ENCODE peak calls at places on chromosomes 16 and 17, in ten cellular contexts. O is SHP77; H is tibial nerve; D is T-helper 9 cell; Q is hippocampal formation; Z is HCEC 1CT; B is body of pancreas; W is EL; Y is dorsolateral prefrontal cortex; F is effector memory CD8-positive, alpha-beta T cell. K is an unnamed sample.

GRCh38 chr17:36501351-36501750 is 14.9 kb downstream of the ZNHIT3 start:
- DNase-seq in D (no peak), W (no peak), B (no peak), F (no peak), H (no peak), Q (no peak), Z (no peak), Y (no peak), O (no peak), K (no peak)

GRCh38 chr17:19738073-19738449 is 10.0 kb downstream of the ALDH3A1 start:
- DNase-seq in Y (no peak), F (no peak), W (no peak), H (no peak), D (no peak), B (no peak), O (no peak), Z (no peak), Q (no peak), K (no peak)

GRCh38 chr17:42310281-42311156 is 22.2 kb downstream of the STAT5A start:
- DNase-seq in H (no peak), D (no peak), Y (no peak), O (no peak), B (no peak), Q (no peak), Z (no peak), F (no peak), W (no peak), K (no peak)

GRCh38 chr16:12455287-12455798 is 348.3 kb downstream of the CPPED1 start:
- DNase-seq in F (peak), Z (peak), H (peak), Q (peak), Y (peak), D (no peak), B (peak), O (peak), W (peak), K (peak)

GRCh38 chr17:45646288-45646988 is 137.7 kb upstream of the CRHR1 start:
- DNase-seq in F (no peak), Q (no peak), H (peak), W (no peak), O (no peak), Z (no peak), B (no peak), Y (no peak), D (no peak), K (no peak)

GRCh38 chr17:45073414-45074070 is 12.4 kb downstream of the NMT1 start:
- DNase-seq in Z (peak), B (no peak), W (peak), F (no peak), D (no peak), Q (peak), H (peak), Y (no peak), O (no peak), K (no peak)

GRCh38 chr17:4479982-4480751 is 18.5 kb upstream of the SPNS2 start:
- DNase-seq in W (no peak), D (no peak), O (no peak), Y (no peak), Q (no peak), F (no peak), H (no peak), B (no peak), Z (no peak), K (no peak)

GRCh38 chr17:50114849-50115357 is 15.1 kb downstream of the SAMD14 start:
- DNase-seq in F (peak), O (peak), D (no peak), Z (peak), W (peak), B (no peak), Y (no peak), Q (peak), H (peak), K (peak)

GRCh38 chr17:40283662-40284061 is 4.0 kb upstream of the CDC6 start:
- DNase-seq in Y (no peak), W (peak), D (no peak), H (no peak), O (no peak), Q (no peak), Z (peak), F (no peak), B (no peak), K (no peak)

GRCh38 chr17:75557075-75557851 is 30.3 kb upstream of the MYO15B start:
- DNase-seq in Q (peak), O (no peak), D (no peak), B (peak), W (peak), F (no peak), Y (peak), Z (peak), H (no peak), K (peak)

GRCh38 chr17:80970044-80970761 is 21.4 kb upstream of the CHMP6 start:
- DNase-seq in H (peak), O (peak), Q (no peak), F (peak), Z (no peak), Y (peak), D (peak), W (no peak), B (peak), K (peak)

GRCh38 chr17:82434216-82434565 is 15.8 kb upstream of the OGFOD3 start:
- DNase-seq in Z (no peak), W (no peak), F (no peak), B (no peak), O (no peak), H (no peak), D (no peak), Y (no peak), Q (no peak), K (no peak)

GRCh38 chr17:74296548-74296936 is 22.5 kb downstream of the DNAI2 start:
- DNase-seq in W (peak), B (peak), D (no peak), H (peak), O (peak), Z (no peak), F (no peak), Q (peak), Y (peak), K (peak)

GRCh38 chr17:74990581-74991105 is 3.2 kb downstream of the CDR2L start:
- DNase-seq in F (no peak), Z (no peak), H (no peak), Y (no peak), B (no peak), Q (no peak), D (no peak), W (no peak), O (no peak), K (no peak)

GRCh38 chr17:62718420-62718819 is 89.7 kb downstream of the MARCHF10 start:
- DNase-seq in F (no peak), Y (no peak), Z (no peak), B (no peak), W (peak), Q (no peak), D (no peak), H (no peak), O (no peak), K (no peak)

GRCh38 chr17:58086953-58087352 is 3.7 kb downstream of the DYNLL2 start:
- DNase-seq in Q (no peak), D (no peak), H (no peak), O (no peak), F (no peak), B (no peak), W (no peak), Y (no peak), Z (no peak), K (no peak)

GRCh38 chr17:8159032-8159400 is 3.7 kb downstream of the VAMP2 start:
- DNase-seq in F (no peak), Z (no peak), D (no peak), H (no peak), Q (no peak), B (no peak), W (no peak), Y (no peak), O (no peak), K (no peak)

GRCh38 chr16:57165923-57166322 is 19.9 kb downstream of the PSME3IP1 start:
- DNase-seq in Q (no peak), B (no peak), D (no peak), Y (no peak), Z (peak), F (no peak), O (no peak), H (no peak), W (no peak), K (no peak)

K was measured in stomach.